ENCODE peak calls at places on chromosomes 11 and 22, in ten cellular contexts. R is ELF-1; M is neuronal stem cell; W is HTR-8/SVneo; N is naive thymus-derived CD8-positive, alpha-beta T cell; F is stimulated activated CD8-positive, alpha-beta memory T cell treated with anti-CD3 and anti-CD28 coated beads, Interleukin-15, amount 100 ng/mL, for 4 hours; Q is left colon; J is gastrocnemius medialis; K is HEK293T; D is GM12892. V is an unnamed sample.

GRCh38 chr11:127157225-127157624 is 156.7 kb upstream of the KIRREL3 start:
- DNase-seq in R (no peak), M (no peak), W (no peak), N (no peak), F (no peak), Q (no peak), J (no peak), K (no peak), D (no peak), V (no peak)

GRCh38 chr11:60777572-60777971 is 7.6 kb upstream of the MS4A10 start:
- DNase-seq in R (no peak), M (no peak), W (peak; percentile 13), N (no peak), F (no peak), Q (no peak), J (no peak), K (no peak), D (no peak), V (peak; percentile 67)

GRCh38 chr11:10087186-10087585 is 206.8 kb downstream of the SBF2 start:
- DNase-seq in R (no peak), M (no peak), W (no peak), N (no peak), F (no peak), Q (no peak), J (no peak), K (no peak), D (no peak), V (no peak)

GRCh38 chr11:127644366-127644765 is 643.8 kb upstream of the KIRREL3 start:
- DNase-seq in R (no peak), M (no peak), W (no peak), N (no peak), F (no peak), Q (no peak), J (no peak), K (no peak), D (no peak), V (no peak)

GRCh38 chr11:1837171-1838076 is 1.4 kb upstream of the TNNI2 start:
- DNase-seq in R (peak; percentile 73), M (peak; percentile 67), W (peak; percentile 63), N (peak; percentile 89), F (peak; percentile 58), Q (peak; percentile 75), J (peak; percentile 65), K (peak; percentile 70), D (peak; percentile 98), V (peak; percentile 47)

GRCh38 chr11:57460756-57461749 is 725 bp downstream of the RTN4RL2 start:
- DNase-seq in R (peak; percentile 43), M (no peak), W (no peak), N (peak; percentile 15), F (no peak), Q (no peak), J (no peak), K (no peak), D (no peak), V (no peak)

GRCh38 chr22:44449061-44449682 is 48.9 kb downstream of the RTL6 start:
- DNase-seq in R (peak; percentile 67), M (no peak), W (no peak), N (no peak), F (no peak), Q (no peak), J (no peak), K (no peak), D (no peak), V (peak; percentile 97)

GRCh38 chr11:121889931-121890330 is 226.1 kb downstream of the BLID start:
- DNase-seq in R (no peak), M (no peak), W (no peak), N (no peak), F (no peak), Q (no peak), J (no peak), K (no peak), D (no peak), V (peak; percentile 92)

GRCh38 chr22:31870890-31871289 is 73.4 kb upstream of the YWHAH start:
- DNase-seq in R (no peak), M (no peak), W (no peak), N (no peak), F (no peak), Q (peak; percentile 19), J (no peak), K (no peak), D (no peak), V (peak; percentile 89)

GRCh38 chr11:69116671-69117070 is 39.1 kb upstream of the SMIM38 start:
- DNase-seq in R (no peak), M (no peak), W (no peak), N (no peak), F (no peak), Q (no peak), J (no peak), K (no peak), D (no peak), V (no peak)

GRCh38 chr11:78094250-78094649 is 14.6 kb upstream of the NDUFC2 start:
- DNase-seq in R (no peak), M (no peak), W (no peak), N (peak; percentile 16), F (no peak), Q (no peak), J (no peak), K (no peak), D (no peak), V (no peak)

GRCh38 chr11:62747475-62748160 is 6.3 kb downstream of the ZBTB3 start:
- DNase-seq in R (no peak), M (no peak), W (no peak), N (no peak), F (no peak), Q (no peak), J (no peak), K (no peak), D (no peak), V (no peak)

GRCh38 chr11:75815345-75815983 is 454 bp downstream of the UVRAG start:
- DNase-seq in R (peak; percentile 72), M (no peak), W (peak; percentile 47), N (no peak), F (peak; percentile 13), Q (no peak), J (peak; percentile 23), K (peak; percentile 51), D (peak; percentile 44), V (peak; percentile 31)

GRCh38 chr11:113035708-113036107 is 74.5 kb downstream of the NCAM1 start:
- DNase-seq in R (no peak), M (no peak), W (no peak), N (no peak), F (no peak), Q (no peak), J (no peak), K (no peak), D (no peak), V (no peak)

GRCh38 chr11:35045219-35045819 is 93.7 kb upstream of the CD44 start:
- DNase-seq in R (no peak), M (no peak), W (no peak), N (peak; percentile 95), F (peak; percentile 58), Q (peak; percentile 28), J (no peak), K (no peak), D (no peak), V (no peak)

GRCh38 chr22:38218661-38219331 is 17.0 kb downstream of the MAFF start:
- DNase-seq in R (peak; percentile 95), M (no peak), W (peak; percentile 71), N (no peak), F (no peak), Q (peak; percentile 77), J (peak; percentile 61), K (no peak), D (no peak), V (peak; percentile 93)

GRCh38 chr11:28144808-28145207 is 36.6 kb downstream of the METTL15 start:
- DNase-seq in R (no peak), M (no peak), W (no peak), N (no peak), F (no peak), Q (no peak), J (no peak), K (no peak), D (no peak), V (peak; percentile 24)

GRCh38 chr22:32917577-32918375 is 116.3 kb downstream of the TIMP3 start:
- DNase-seq in R (no peak), M (no peak), W (no peak), N (no peak), F (no peak), Q (no peak), J (no peak), K (no peak), D (no peak), V (no peak)

GRCh38 chr11:208177-208916 is 839 bp downstream of the RIC8A start:
- DNase-seq in R (peak; percentile 77), M (peak; percentile 78), W (peak; percentile 76), N (peak; percentile 85), F (peak; percentile 65), Q (peak; percentile 89), J (peak; percentile 74), K (peak; percentile 66), D (peak; percentile 98), V (peak; percentile 77)

GRCh38 chr11:11660351-11660750 is 38.5 kb upstream of the GALNT18 start:
- DNase-seq in R (no peak), M (no peak), W (no peak), N (no peak), F (no peak), Q (no peak), J (no peak), K (no peak), D (no peak), V (no peak)

GRCh38 chr11:64085915-64086262 is 50.2 kb downstream of the FLRT1 start:
- DNase-seq in R (no peak), M (no peak), W (no peak), N (no peak), F (no peak), Q (no peak), J (no peak), K (no peak), D (no peak), V (no peak)

GRCh38 chr11:72712168-72712721 is 38.0 kb upstream of the PDE2A start:
- DNase-seq in R (no peak), M (no peak), W (no peak), N (no peak), F (no peak), Q (peak; percentile 46), J (peak; percentile 62), K (no peak), D (no peak), V (no peak)

GRCh38 chr11:72456651-72457050 is 22.3 kb upstream of the CLPB start:
- DNase-seq in R (no peak), M (no peak), W (no peak), N (no peak), F (no peak), Q (no peak), J (no peak), K (no peak), D (no peak), V (no peak)

GRCh38 chr22:41833369-41834004 is 582 bp downstream of the SREBF2 start:
- DNase-seq in R (peak; percentile 49), M (no peak), W (peak; percentile 15), N (peak; percentile 45), F (peak; percentile 5), Q (peak; percentile 66), J (peak; percentile 41), K (peak; percentile 35), D (peak; percentile 42), V (peak; percentile 16)

GRCh38 chr22:50734986-50735738 is 2.8 kb upstream of the ACR start:
- DNase-seq in R (no peak), M (no peak), W (no peak), N (no peak), F (no peak), Q (no peak), J (peak; percentile 4), K (no peak), D (no peak), V (no peak)

GRCh38 chr11:93279911-93280347 is 50.6 kb upstream of the DEUP1 start:
- DNase-seq in R (no peak), M (no peak), W (no peak), N (no peak), F (no peak), Q (no peak), J (no peak), K (peak; percentile 56), D (no peak), V (no peak)

GRCh38 chr11:119480375-119481020 is 57.5 kb upstream of the THY1 start:
- DNase-seq in R (peak; percentile 4), M (no peak), W (no peak), N (no peak), F (no peak), Q (no peak), J (no peak), K (no peak), D (no peak), V (no peak)

GRCh38 chr11:67082071-67082791 is 25.6 kb downstream of the RHOD start:
- DNase-seq in R (peak; percentile 59), M (no peak), W (no peak), N (peak; percentile 16), F (no peak), Q (peak; percentile 23), J (no peak), K (no peak), D (no peak), V (no peak)